ENCODE peak calls at places on chromosome 21, in six cellular contexts. T, O, D, V, X and F are unnamed samples.
A peak's percentile ranks its signal among the peaks of the same experiment; 100 is the strongest.

GRCh38 chr21:37219766-37220432 is 47.2 kb downstream of the VPS26C start:
- DNase-seq in T (no peak), O (no peak), D (no peak), V (no peak), X (no peak), F (peak; percentile 3)

GRCh38 chr21:42474982-42475381 is 21.0 kb downstream of the RSPH1 start:
- DNase-seq in T (no peak), O (no peak), D (no peak), V (no peak), X (no peak), F (no peak)

GRCh38 chr21:33950425-33951079 is 34.9 kb upstream of the ATP5PO start:
- DNase-seq in T (no peak), O (no peak), D (no peak), V (no peak), X (no peak), F (no peak)

GRCh38 chr21:39384674-39385298 is 35.9 kb upstream of the HMGN1 start:
- DNase-seq in T (no peak), O (no peak), D (no peak), V (no peak), X (no peak), F (no peak)

GRCh38 chr21:45362077-45362747 is 42.8 kb upstream of the COL18A1 start:
- DNase-seq in T (no peak), O (no peak), D (no peak), V (no peak), X (no peak), F (no peak)

GRCh38 chr21:42931560-42932235 is 6.3 kb upstream of the ERVH48-1 start:
- DNase-seq in T (no peak), O (no peak), D (no peak), V (no peak), X (no peak), F (no peak)

GRCh38 chr21:41481191-41481590 is 26.8 kb downstream of the TMPRSS2 start:
- DNase-seq in T (no peak), O (no peak), D (no peak), V (no peak), X (no peak), F (no peak)

GRCh38 chr21:41397416-41397815 is 28.6 kb upstream of the MX1 start:
- DNase-seq in T (no peak), O (no peak), D (no peak), V (no peak), X (no peak), F (no peak)

GRCh38 chr21:16468191-16468590 is 738.4 kb downstream of the USP25 start:
- DNase-seq in T (no peak), O (no peak), D (no peak), V (no peak), X (no peak), F (no peak)

GRCh38 chr21:45280178-45280821 is 7.4 kb downstream of the POFUT2 start:
- DNase-seq in T (no peak), O (no peak), D (no peak), V (no peak), X (no peak), F (no peak)

GRCh38 chr21:34877485-34878128 is 171.5 kb downstream of the RUNX1 start:
- DNase-seq in T (no peak), O (no peak), D (no peak), V (no peak), X (no peak), F (no peak)

GRCh38 chr21:39082656-39083376 is 100.4 kb downstream of the PSMG1 start:
- DNase-seq in T (no peak), O (no peak), D (no peak), V (no peak), X (no peak), F (no peak)

GRCh38 chr21:33406493-33406892 is 3.3 kb downstream of the IFNGR2 start:
- DNase-seq in T (no peak), O (no peak), D (no peak), V (no peak), X (no peak), F (no peak)

GRCh38 chr21:46406001-46406400 is 52.7 kb upstream of the DIP2A start:
- DNase-seq in T (no peak), O (no peak), D (no peak), V (no peak), X (no peak), F (no peak)

GRCh38 chr21:33541105-33541711 is 709 bp downstream of the GART start:
- DNase-seq in T (no peak), O (no peak), D (peak; percentile 23), V (no peak), X (no peak), F (no peak)

GRCh38 chr21:46517361-46517760 is 58.7 kb downstream of the DIP2A start:
- DNase-seq in T (no peak), O (no peak), D (no peak), V (no peak), X (no peak), F (no peak)

GRCh38 chr21:26388731-26389231 is 184.3 kb downstream of the CYYR1 start:
- DNase-seq in T (no peak), O (no peak), D (no peak), V (no peak), X (no peak), F (no peak)

GRCh38 chr21:31354604-31355443 is 10.8 kb upstream of the TIAM1 start:
- DNase-seq in T (no peak), O (peak; percentile 44), D (peak; percentile 80), V (peak; percentile 18), X (no peak), F (peak; percentile 50)

GRCh38 chr21:45970674-45971486 is 10.7 kb upstream of the COL6A1 start:
- DNase-seq in T (peak; percentile 80), O (peak; percentile 35), D (peak; percentile 67), V (peak; percentile 28), X (peak; percentile 85), F (no peak)

GRCh38 chr21:35051287-35051818 is 2.3 kb upstream of the RUNX1 start:
- DNase-seq in T (peak; percentile 58), O (peak; percentile 61), D (peak; percentile 87), V (peak; percentile 40), X (peak; percentile 62), F (peak; percentile 75)